ENCODE peak calls at places on chromosomes 6 and 20, in nine cellular contexts. H is stomach, U is cardiac fibroblast, N is heart right ventricle, E is psoas muscle, G is brain microvascular endothelial cell, K is lung, I is BJ, Q is right atrium auricular region. L is an unnamed sample.

GRCh38 chr6:113645986-113646385 is 211.2 kb upstream of the MARCKS start:
- DNase-seq in H (no peak), U (peak; percentile 41), N (no peak), E (no peak), G (no peak), K (no peak), I (no peak), Q (no peak), L (no peak)

GRCh38 chr6:113809818-113810217 is 47.3 kb upstream of the MARCKS start:
- DNase-seq in H (no peak), U (no peak), N (no peak), E (no peak), G (no peak), K (no peak), I (no peak), Q (no peak), L (no peak)

GRCh38 chr20:36804425-36804824 is 30.9 kb upstream of the DSN1 start:
- DNase-seq in H (no peak), U (no peak), N (no peak), E (no peak), G (no peak), K (no peak), I (no peak), Q (no peak), L (no peak)

GRCh38 chr6:138307816-138308727 is 69.6 kb upstream of the SMIM28 start:
- DNase-seq in H (peak; percentile 47), U (peak; percentile 32), N (peak; percentile 39), E (no peak), G (peak; percentile 35), K (no peak), I (no peak), Q (no peak), L (no peak)

GRCh38 chr6:133223458-133224014 is 17.6 kb upstream of the EYA4 start:
- DNase-seq in H (no peak), U (no peak), N (no peak), E (no peak), G (no peak), K (no peak), I (no peak), Q (no peak), L (no peak)

GRCh38 chr6:722608-723007 is 29.7 kb upstream of the EXOC2 start:
- DNase-seq in H (no peak), U (peak; percentile 50), N (no peak), E (no peak), G (peak; percentile 24), K (no peak), I (peak; percentile 46), Q (no peak), L (no peak)

GRCh38 chr6:151576658-151577057 is 82.8 kb downstream of the CCDC170 start:
- DNase-seq in H (no peak), U (no peak), N (no peak), E (no peak), G (no peak), K (no peak), I (no peak), Q (no peak), L (no peak)

GRCh38 chr6:114735118-114735730 is 392.4 kb upstream of the HS3ST5 start:
- DNase-seq in H (no peak), U (no peak), N (no peak), E (no peak), G (no peak), K (no peak), I (no peak), Q (no peak), L (no peak)

GRCh38 chr6:36131517-36132220 is 1.4 kb downstream of the MAPK13 start:
- DNase-seq in H (peak; percentile 71), U (peak; percentile 85), N (no peak), E (no peak), G (peak; percentile 77), K (peak; percentile 67), I (no peak), Q (peak; percentile 66), L (no peak)

GRCh38 chr6:4956625-4957024 is 47.2 kb downstream of the RPP40 start:
- DNase-seq in H (no peak), U (no peak), N (no peak), E (no peak), G (no peak), K (no peak), I (no peak), Q (peak; percentile 40), L (no peak)

GRCh38 chr6:155171109-155171746 is 92.6 kb upstream of the CLDN20 start:
- DNase-seq in H (no peak), U (peak; percentile 93), N (no peak), E (peak; percentile 73), G (peak; percentile 90), K (no peak), I (peak; percentile 78), Q (peak; percentile 91), L (peak; percentile 84)

GRCh38 chr6:131216277-131216676 is 81.0 kb downstream of the AKAP7 start:
- DNase-seq in H (no peak), U (peak; percentile 40), N (no peak), E (no peak), G (no peak), K (no peak), I (no peak), Q (no peak), L (no peak)

GRCh38 chr6:168131464-168132415 is 52.7 kb upstream of the FRMD1 start:
- DNase-seq in H (peak; percentile 65), U (no peak), N (no peak), E (no peak), G (no peak), K (peak; percentile 24), I (no peak), Q (peak; percentile 43), L (no peak)

GRCh38 chr6:145783796-145784195 is 30.8 kb downstream of the FBXO30 start:
- DNase-seq in H (no peak), U (no peak), N (no peak), E (no peak), G (no peak), K (no peak), I (no peak), Q (no peak), L (peak; percentile 2)

GRCh38 chr20:47489448-47489872 is 12.2 kb upstream of the NCOA3 start:
- DNase-seq in H (no peak), U (no peak), N (peak; percentile 18), E (peak; percentile 50), G (no peak), K (no peak), I (no peak), Q (peak; percentile 67), L (no peak)

GRCh38 chr20:2798095-2798805 is 2.2 kb downstream of the CPXM1 start:
- DNase-seq in H (no peak), U (no peak), N (no peak), E (no peak), G (no peak), K (no peak), I (no peak), Q (no peak), L (no peak)

GRCh38 chr20:2797136-2797983 is 3.1 kb downstream of the CPXM1 start:
- DNase-seq in H (no peak), U (no peak), N (no peak), E (no peak), G (no peak), K (no peak), I (no peak), Q (no peak), L (no peak)

GRCh38 chr20:2799271-2799670 is 1.2 kb downstream of the CPXM1 start:
- DNase-seq in H (no peak), U (no peak), N (no peak), E (no peak), G (no peak), K (no peak), I (no peak), Q (no peak), L (no peak)

GRCh38 chr20:2799688-2800589 is 488 bp downstream of the CPXM1 start:
- DNase-seq in H (no peak), U (no peak), N (no peak), E (no peak), G (no peak), K (no peak), I (no peak), Q (no peak), L (no peak)

DNA sequence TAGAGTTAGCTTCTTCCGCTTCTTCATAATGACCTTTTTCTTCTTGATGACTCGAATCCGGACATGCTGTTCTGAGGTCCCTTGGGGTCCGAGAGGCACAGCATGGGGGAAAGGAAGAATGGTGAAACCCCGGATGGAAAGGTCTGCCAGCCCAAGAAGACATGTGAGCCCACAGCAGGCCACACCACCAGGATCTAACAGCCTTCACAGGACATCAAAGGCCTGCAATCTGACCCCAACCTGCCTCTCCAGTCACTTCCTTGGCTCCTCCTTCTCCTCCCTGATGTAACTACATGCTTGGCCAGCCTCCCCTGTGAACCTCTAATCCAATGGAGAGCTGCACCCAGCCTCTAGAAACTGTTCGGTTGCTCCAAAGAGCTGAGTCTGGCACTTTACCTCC is 1.6 kb downstream of the CPXM1 start:
- DNase-seq in H (no peak), U (no peak), N (no peak), E (no peak), G (no peak), K (no peak), I (no peak), Q (no peak), L (no peak)
- H3K4me3 ChIP-seq in H (no peak overlapping the region), U (no peak overlapping the region), N (no peak overlapping the region), E (no peak overlapping the region), G (no peak overlapping the region), K (no peak overlapping the region), I (no peak overlapping the region), Q (no peak overlapping the region), L (no peak overlapping the region)

DNA sequence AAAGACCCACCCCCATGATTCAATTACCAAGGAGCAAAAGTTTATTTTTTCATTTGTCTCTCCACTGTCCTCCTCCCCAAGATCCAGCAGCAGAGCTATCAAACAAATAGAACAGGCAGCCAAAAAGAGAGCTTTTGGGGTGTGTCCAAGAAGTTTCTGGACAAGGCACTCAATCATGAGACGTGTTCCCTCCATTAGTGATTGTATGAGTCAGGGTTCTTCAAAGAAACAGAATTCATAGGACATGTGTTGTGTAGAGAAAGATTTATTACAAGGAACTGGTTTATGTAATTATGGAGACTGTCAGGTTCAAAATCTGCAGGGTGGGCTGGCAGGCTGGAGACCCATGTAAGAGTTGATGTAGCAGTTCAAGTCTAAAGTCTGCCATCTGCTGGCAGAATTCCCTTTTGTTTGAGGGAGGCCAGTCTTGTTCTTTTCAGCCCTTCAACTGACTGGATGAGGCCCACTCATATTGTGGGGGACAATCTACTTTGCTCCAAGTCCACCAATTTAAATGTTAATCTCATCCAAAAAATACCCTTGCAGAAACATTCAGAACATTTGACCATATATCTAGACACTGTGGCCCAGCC is 248.1 kb upstream of the OPRM1 start:
- DNase-seq in H (no peak), U (peak; percentile 43), N (no peak), E (no peak), G (peak; percentile 30), K (no peak), I (no peak), Q (no peak), L (no peak)
- TF ChIP-seq CTCF in H (no peak), U (no peak), N (no peak), E (no peak), G (peak; percentile 42), K (no peak), I (no peak), Q (peak; percentile 29), L (peak; percentile 25)

GRCh38 chr6:121436966-121437756 is 1.7 kb downstream of the GJA1 start:
- DNase-seq in H (no peak), U (peak; percentile 68), N (peak; percentile 50), E (peak; percentile 72), G (peak; percentile 48), K (peak; percentile 44), I (no peak), Q (no peak), L (no peak)
- H3K4me3 ChIP-seq in H (peak overlapping the region; percentile 57), U (peak overlapping the region; percentile 76), N (peak overlapping the region; percentile 60), E (peak overlapping the region; percentile 69), G (peak overlapping the region; percentile 86), K (peak overlapping the region; percentile 52), I (peak overlapping the region; percentile 85), Q (peak overlapping the region; percentile 68), L (peak overlapping the region; percentile 95)

GRCh38 chr20:4814696-4815252 is 93.1 kb downstream of the PRND start:
- DNase-seq in H (peak; percentile 44), U (no peak), N (no peak), E (no peak), G (no peak), K (no peak), I (no peak), Q (no peak), L (no peak)
- TF ChIP-seq CTCF in H (no peak), U (no peak), N (no peak), E (no peak), G (no peak), K (no peak), I (no peak), Q (no peak), L (no peak)

L was measured in retinal pigment epithelial cell.